ENCODE peak calls at places on chromosomes 16 and 17, in ten cellular contexts. X, V, U, P, M, Q, E, N, K and W are unnamed samples.
A peak's percentile ranks its signal among the peaks of the same experiment; 100 is the strongest.

GRCh38 chr16:20352615-20353014 is at the start of gene UMOD:
- DNase-seq in E (no peak), Q (no peak), V (no peak), M (no peak), P (no peak), U (no peak), K (no peak), X (no peak), N (no peak), W (no peak)

GRCh38 chr16:19230575-19230974 is 55.0 kb upstream of the CLEC19A start:
- DNase-seq in X (no peak), Q (no peak), E (no peak), K (no peak), M (no peak), U (no peak), P (no peak), N (no peak), V (no peak), W (no peak)

GRCh38 chr17:76188213-76189060 is 47.4 kb upstream of the FOXJ1 start:
- DNase-seq in Q (no peak), P (no peak), N (no peak), X (no peak), U (no peak), E (no peak), K (no peak), M (no peak), V (no peak), W (no peak)

GRCh38 chr16:72198021-72198420 is 26.1 kb upstream of the PMFBP1 start:
- DNase-seq in P (no peak), Q (no peak), N (no peak), K (no peak), E (no peak), M (no peak), V (peak; percentile 68), X (peak; percentile 76), U (no peak), W (peak; percentile 72)

GRCh38 chr16:10625595-10626357 is 45.4 kb upstream of the EMP2 start:
- DNase-seq in N (peak; percentile 79), V (no peak), M (no peak), Q (no peak), X (no peak), K (no peak), U (no peak), P (no peak), E (no peak), W (no peak)

GRCh38 chr16:546909-547770 is 13.1 kb upstream of the PRR35 start:
- DNase-seq in X (no peak), N (no peak), U (no peak), P (no peak), V (no peak), Q (no peak), E (peak; percentile 39), K (peak; percentile 41), M (peak; percentile 85), W (peak; percentile 55)

GRCh38 chr16:51151951-51152663 is 1.0 kb upstream of the SALL1 start:
- DNase-seq in P (no peak), N (no peak), Q (no peak), U (no peak), K (no peak), M (peak; percentile 91), V (peak; percentile 93), X (peak; percentile 59), E (no peak), W (peak; percentile 96)

GRCh38 chr17:40311575-40311974 is 2.6 kb downstream of the RARA start:
- DNase-seq in K (no peak), M (no peak), U (no peak), P (no peak), X (no peak), Q (no peak), N (no peak), V (no peak), E (no peak), W (peak; percentile 50)

GRCh38 chr17:28975634-28976033 is 24.3 kb upstream of the PHF12 start:
- DNase-seq in X (no peak), U (no peak), V (no peak), K (no peak), N (no peak), P (no peak), M (no peak), E (no peak), Q (no peak), W (no peak)